ENCODE peak calls at places on chromosomes 3 and 15, in four cellular contexts. R is IMR-90, L is AG04449, E is HFF-Myc. C is an unnamed sample.

GRCh38 chr3:49792371-49793150 is 6.2 kb upstream of the IP6K1 start:
- DNase-seq in E (no peak), L (no peak), R (no peak), C (no peak)

GRCh38 chr3:131386429-131386926 is 4.9 kb downstream of the NUDT16 start:
- DNase-seq in E (no peak), R (no peak), L (no peak), C (peak; percentile 64)

GRCh38 chr3:120481056-120481455 is 30.3 kb upstream of the FSTL1 start:
- DNase-seq in E (no peak), L (no peak), R (no peak), C (no peak)

GRCh38 chr3:98039322-98040024 is 4.4 kb upstream of the GABRR3 start:
- DNase-seq in R (peak; percentile 87), E (peak; percentile 77), L (peak; percentile 56), C (peak; percentile 95)

GRCh38 chr15:101209285-101209821 is 42.5 kb downstream of the CHSY1 start:
- DNase-seq in R (no peak), E (no peak), L (no peak), C (no peak)

GRCh38 chr15:94655249-94655648 is 423.9 kb downstream of the MCTP2 start:
- DNase-seq in E (no peak), R (no peak), L (no peak), C (no peak)

GRCh38 chr3:23421811-23422510 is 218.8 kb downstream of the UBE2E2 start:
- DNase-seq in R (peak; percentile 21), E (no peak), L (no peak), C (no peak)

GRCh38 chr3:172561894-172562664 is 38.8 kb upstream of the TNFSF10 start:
- DNase-seq in E (no peak), R (no peak), L (no peak), C (no peak)

GRCh38 chr15:41827290-41827879 is 507 bp upstream of the JMJD7 start:
- DNase-seq in E (no peak), L (no peak), R (no peak), C (no peak)

GRCh38 chr15:48337626-48338025 is 6.4 kb downstream of the DUT start:
- DNase-seq in R (no peak), E (no peak), L (no peak), C (no peak)

GRCh38 chr3:37054370-37054769 is 61.1 kb downstream of the MLH1 start:
- DNase-seq in R (peak; percentile 46), E (peak; percentile 16), L (no peak), C (peak; percentile 50)

GRCh38 chr3:144259267-144259666 is 287.6 kb downstream of the DIPK2A start:
- DNase-seq in E (no peak), L (no peak), R (no peak), C (peak; percentile 20)

GRCh38 chr3:177050466-177051237 is 146.6 kb downstream of the TBL1XR1 start:
- DNase-seq in E (no peak), R (peak; percentile 64), L (no peak), C (peak; percentile 70)

GRCh38 chr3:86537171-86537570 is 453.8 kb downstream of the VGLL3 start:
- DNase-seq in E (no peak), R (no peak), L (no peak), C (no peak)

GRCh38 chr3:132783152-132783551 is 60.9 kb upstream of the NPHP3 start:
- DNase-seq in E (no peak), R (no peak), L (no peak), C (peak; percentile 36)

GRCh38 chr15:89089316-89090230 is 1.3 kb downstream of the ABHD2 start:
- DNase-seq in L (no peak), E (no peak), R (no peak), C (no peak)

GRCh38 chr15:90062023-90062728 is 40.1 kb downstream of the IDH2 start:
- DNase-seq in R (no peak), E (no peak), L (no peak), C (peak; percentile 57)

DNA sequence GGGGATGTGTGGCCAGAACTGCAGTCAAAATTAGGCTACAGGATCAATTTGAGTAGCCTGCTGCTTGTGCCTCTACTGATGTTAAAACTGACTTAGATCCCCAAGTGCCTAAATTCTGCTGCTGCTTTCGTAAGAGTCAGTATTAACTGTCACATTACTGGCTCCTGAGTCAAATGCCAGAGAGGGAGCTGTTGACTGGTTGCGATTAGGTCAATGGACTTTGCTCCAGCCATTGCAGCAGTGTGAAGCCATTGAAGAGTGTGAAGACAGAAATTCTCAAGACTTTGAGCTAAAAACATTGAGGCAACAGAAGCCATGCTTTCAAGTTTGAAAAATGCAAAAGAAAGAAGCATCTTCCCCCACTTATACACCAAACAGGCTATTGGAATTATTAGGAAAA is 151.1 kb upstream of the MITF start:
- DNase-seq in R (no peak), E (no peak), L (no peak), C (no peak)
- TF ChIP-seq CTCF in R (no peak), E (no peak), L (no peak), C (no peak)

GRCh38 chr3:112293368-112294321 is at the start of gene SLC9C1:
- DNase-seq in E (peak; percentile 52), L (no peak), R (peak; percentile 74), C (peak; percentile 93)
- TF ChIP-seq CTCF in E (peak; percentile 58), L (peak; percentile 66), R (peak; percentile 83), C (peak; percentile 67)

GRCh38 chr3:154730221-154730620 is 300.2 kb upstream of the GPR149 start:
- DNase-seq in E (no peak), L (no peak), R (no peak), C (peak; percentile 2)
- TF ChIP-seq CTCF in E (no peak), L (no peak), R (no peak), C (no peak)

GRCh38 chr3:66469220-66469640 is 31.6 kb downstream of the LRIG1 start:
- DNase-seq in R (peak; percentile 82), E (no peak), L (no peak), C (peak; percentile 44)

GRCh38 chr3:66470956-66471686 is 29.7 kb downstream of the LRIG1 start:
- DNase-seq in E (no peak), L (no peak), R (no peak), C (no peak)

GRCh38 chr3:66472313-66473134 is 28.3 kb downstream of the LRIG1 start:
- DNase-seq in R (peak; percentile 88), E (no peak), L (no peak), C (peak; percentile 60)

GRCh38 chr3:66468016-66468735 is 32.6 kb downstream of the LRIG1 start:
- DNase-seq in E (no peak), L (no peak), R (peak; percentile 41), C (peak; percentile 51)

DNA sequence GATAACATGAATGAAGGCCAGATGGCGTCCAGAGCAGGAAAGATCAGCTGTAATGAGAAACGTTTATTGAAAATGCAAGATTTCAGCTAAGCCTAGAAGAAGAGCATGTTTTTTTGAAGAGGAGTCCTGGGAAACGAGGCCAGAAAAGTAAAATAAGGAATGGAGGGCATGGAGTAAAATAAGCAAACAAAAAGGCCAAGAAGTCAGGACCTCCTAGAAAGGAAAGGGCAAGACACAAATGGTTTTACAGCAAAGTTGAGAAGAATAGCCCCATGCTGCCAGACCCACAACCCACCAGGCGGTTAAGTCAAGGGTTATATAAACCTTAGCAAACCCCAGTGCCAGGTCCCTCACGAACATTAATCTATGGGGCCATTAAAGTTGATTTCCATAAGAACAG is 30.5 kb downstream of the LRIG1 start:
- DNase-seq in E (no peak), L (no peak), R (no peak), C (no peak)
- TF ChIP-seq CTCF in E (no peak), L (no peak), R (no peak), C (no peak)

DNA sequence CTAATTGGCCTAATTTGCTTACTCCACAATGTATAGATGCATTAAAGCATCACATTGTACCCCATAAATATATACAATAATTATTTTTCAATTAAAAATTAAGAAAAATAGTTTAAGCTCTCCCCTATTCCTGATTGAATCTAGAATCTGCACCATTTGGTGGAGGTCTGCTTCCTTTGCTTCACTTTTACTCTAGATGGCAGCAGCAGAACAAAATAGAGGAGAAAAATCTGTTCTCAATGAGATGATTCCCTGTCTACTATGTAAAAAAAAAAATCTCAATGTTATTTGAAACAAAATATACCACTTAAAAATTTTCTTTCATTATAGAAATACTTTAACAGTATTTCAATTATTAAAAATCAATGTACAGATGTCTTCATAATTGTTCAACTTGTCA is 109.6 kb upstream of the FXR1 start:
- DNase-seq in E (no peak), R (peak; percentile 4), L (no peak), C (peak; percentile 60)
- TF ChIP-seq CTCF in E (peak; percentile 15), R (peak; percentile 49), L (peak; percentile 18), C (peak; percentile 62)

DNA sequence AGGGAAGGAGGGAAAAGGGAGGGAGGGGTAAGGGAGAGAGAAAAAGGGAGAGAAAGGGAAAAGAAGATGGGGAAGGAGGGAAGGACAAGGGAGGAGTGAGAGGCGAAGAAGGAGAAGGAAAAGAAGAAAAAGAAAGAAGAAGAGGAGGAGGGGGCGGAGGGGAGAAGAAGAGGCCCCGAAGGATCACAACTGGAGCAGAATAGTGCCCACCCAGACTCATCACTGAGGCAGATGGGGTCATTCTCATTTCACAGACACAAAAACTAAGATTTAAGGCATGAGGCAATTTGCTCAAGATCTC is 2.7 kb upstream of the ALAS1 start:
- DNase-seq in L (no peak), R (no peak), E (no peak), C (no peak)
- TF ChIP-seq CTCF in L (no peak), R (no peak), E (no peak), C (no peak)

GRCh38 chr15:66356069-66356358 is 471 bp downstream of the TIPIN start:
- DNase-seq in E (no peak), L (no peak), R (no peak), C (no peak)
- TF ChIP-seq CTCF in E (no peak), L (no peak), R (no peak), C (no peak)